ENCODE peak calls at places on chromosomes 13 and 19, in ten cellular contexts. J, B, W, P, T, G, C, H, O and K are unnamed samples.

GRCh38 chr13:111859361-111860105 is 207.4 kb upstream of the SOX1 start:
- DNase-seq in J (no peak), B (no peak), W (no peak), P (no peak), T (no peak), G (no peak), C (no peak), H (no peak), O (no peak), K (no peak)

GRCh38 chr13:65479692-65480091 is 1750.4 kb downstream of the PCDH9 start:
- DNase-seq in J (no peak), B (no peak), W (no peak), P (no peak), T (no peak), G (no peak), C (no peak), H (no peak), O (no peak), K (no peak)

GRCh38 chr19:13225973-13226865 is 76.0 kb downstream of the IER2 start:
- DNase-seq in J (no peak), B (no peak), W (no peak), P (no peak), T (no peak), G (no peak), C (no peak), H (no peak), O (no peak), K (no peak)

GRCh38 chr19:52198678-52199077 is 8.8 kb downstream of the PPP2R1A start:
- DNase-seq in J (no peak), B (no peak), W (no peak), P (no peak), T (no peak), G (no peak), C (no peak), H (no peak), O (no peak), K (no peak)

GRCh38 chr19:16509141-16510061 is 13.2 kb downstream of the C19orf44 start:
- DNase-seq in J (no peak), B (no peak), W (no peak), P (peak), T (no peak), G (no peak), C (peak), H (no peak), O (no peak), K (no peak)

GRCh38 chr13:94722596-94722995 is 10.3 kb upstream of the SOX21 start:
- DNase-seq in J (no peak), B (no peak), W (no peak), P (no peak), T (no peak), G (no peak), C (no peak), H (no peak), O (no peak), K (no peak)

GRCh38 chr13:84443463-84443862 is 561.2 kb upstream of the SLITRK1 start:
- DNase-seq in J (no peak), B (no peak), W (no peak), P (no peak), T (no peak), G (no peak), C (no peak), H (no peak), O (no peak), K (no peak)

GRCh38 chr19:29277107-29277506 is 64.2 kb upstream of the UQCRFS1 start:
- DNase-seq in J (no peak), B (no peak), W (no peak), P (no peak), T (peak), G (no peak), C (no peak), H (peak), O (no peak), K (no peak)

GRCh38 chr19:48745208-48745995 is 1.3 kb downstream of the IZUMO1 start:
- DNase-seq in J (no peak), B (peak), W (no peak), P (peak), T (peak), G (no peak), C (peak), H (no peak), O (no peak), K (peak)

GRCh38 chr13:76286178-76286577 is 600.0 kb downstream of the KCTD12 start:
- DNase-seq in J (no peak), B (no peak), W (no peak), P (no peak), T (no peak), G (no peak), C (no peak), H (no peak), O (no peak), K (no peak)

GRCh38 chr13:34172048-34172447 is 354.1 kb downstream of the RFC3 start:
- DNase-seq in J (no peak), B (no peak), W (no peak), P (no peak), T (no peak), G (no peak), C (no peak), H (no peak), O (no peak), K (no peak)

GRCh38 chr19:15577184-15577771 is 37.7 kb upstream of the CYP4F8 start:
- DNase-seq in J (no peak), B (no peak), W (no peak), P (no peak), T (no peak), G (no peak), C (no peak), H (no peak), O (no peak), K (no peak)

GRCh38 chr13:113740286-113740556 is 18.8 kb upstream of the TMEM255B start:
- DNase-seq in J (no peak), B (no peak), W (no peak), P (no peak), T (no peak), G (no peak), C (no peak), H (no peak), O (no peak), K (no peak)

GRCh38 chr13:50353651-50354415 is 338.6 kb downstream of the KCNRG start:
- DNase-seq in J (no peak), B (no peak), W (no peak), P (no peak), T (no peak), G (no peak), C (no peak), H (no peak), O (no peak), K (no peak)

GRCh38 chr13:105611424-105611823 is 924.0 kb downstream of the EFNB2 start:
- DNase-seq in J (no peak), B (no peak), W (no peak), P (no peak), T (no peak), G (no peak), C (no peak), H (no peak), O (no peak), K (no peak)

GRCh38 chr19:58330458-58330857 is 3.7 kb downstream of the ZSCAN22 start:
- DNase-seq in J (no peak), B (no peak), W (no peak), P (no peak), T (no peak), G (no peak), C (no peak), H (no peak), O (no peak), K (no peak)

GRCh38 chr19:14149509-14149994 is 13.2 kb upstream of the ASF1B start:
- DNase-seq in J (peak), B (peak), W (no peak), P (peak), T (no peak), G (no peak), C (no peak), H (peak), O (peak), K (peak)

GRCh38 chr13:50942630-50943311 is 33.2 kb downstream of the RNASEH2B start:
- DNase-seq in J (no peak), B (no peak), W (no peak), P (no peak), T (no peak), G (no peak), C (no peak), H (no peak), O (no peak), K (no peak)

GRCh38 chr13:106569233-106570095 is 1.5 kb upstream of the ARGLU1 start:
- DNase-seq in J (no peak), B (no peak), W (no peak), P (no peak), T (no peak), G (no peak), C (no peak), H (no peak), O (no peak), K (no peak)

GRCh38 chr13:64158910-64159309 is 2743.3 kb upstream of the PCDH20 start:
- DNase-seq in J (no peak), B (no peak), W (no peak), P (no peak), T (no peak), G (no peak), C (no peak), H (no peak), O (no peak), K (no peak)

GRCh38 chr13:39931505-39931904 is 276.0 kb downstream of the COG6 start:
- DNase-seq in J (no peak), B (no peak), W (no peak), P (no peak), T (no peak), G (no peak), C (no peak), H (no peak), O (no peak), K (no peak)

GRCh38 chr19:45560686-45561085 is 23.9 kb downstream of the OPA3 start:
- DNase-seq in J (no peak), B (no peak), W (no peak), P (no peak), T (no peak), G (no peak), C (no peak), H (no peak), O (peak), K (no peak)

GRCh38 chr19:33241530-33242101 is 16.0 kb upstream of the SLC7A10 start:
- DNase-seq in J (no peak), B (no peak), W (no peak), P (peak), T (no peak), G (no peak), C (peak), H (peak), O (peak), K (no peak)

GRCh38 chr13:87537946-87538345 is 133.2 kb upstream of the SLITRK5 start:
- DNase-seq in J (no peak), B (no peak), W (no peak), P (no peak), T (no peak), G (no peak), C (no peak), H (no peak), O (no peak), K (no peak)

GRCh38 chr19:16660763-16661479 is at the start of gene TMEM38A:
- DNase-seq in J (peak), B (peak), W (no peak), P (peak), T (peak), G (peak), C (peak), H (peak), O (peak), K (peak)

GRCh38 chr19:35462476-35462953 is 14.5 kb downstream of the FFAR2 start:
- DNase-seq in J (peak), B (no peak), W (no peak), P (no peak), T (no peak), G (no peak), C (no peak), H (peak), O (no peak), K (no peak)

GRCh38 chr13:99154064-99154463 is 46.6 kb upstream of the UBAC2 start:
- DNase-seq in J (no peak), B (no peak), W (no peak), P (no peak), T (no peak), G (no peak), C (no peak), H (no peak), O (no peak), K (no peak)

GRCh38 chr19:36420961-36421748 is 2.7 kb upstream of the ZFP82 start:
- DNase-seq in J (no peak), B (no peak), W (no peak), P (peak), T (peak), G (peak), C (peak), H (no peak), O (no peak), K (no peak)

GRCh38 chr13:28100149-28101121 is at the start of gene FLT3:
- DNase-seq in J (peak), B (no peak), W (no peak), P (peak), T (peak), G (peak), C (peak), H (no peak), O (peak), K (peak)

GRCh38 chr19:12782424-12783225 is 7.3 kb upstream of the HOOK2 start:
- DNase-seq in J (peak), B (peak), W (no peak), P (peak), T (peak), G (no peak), C (peak), H (peak), O (peak), K (peak)

GRCh38 chr19:47776568-47776967 is 1.9 kb upstream of the SELENOW start:
- DNase-seq in J (no peak), B (no peak), W (no peak), P (no peak), T (no peak), G (no peak), C (no peak), H (no peak), O (no peak), K (no peak)

GRCh38 chr13:92592757-92593156 is 633.9 kb upstream of the GPC6 start:
- DNase-seq in J (no peak), B (no peak), W (no peak), P (no peak), T (no peak), G (no peak), C (no peak), H (no peak), O (no peak), K (no peak)

GRCh38 chr19:18441804-18442788 is 4.2 kb upstream of the ISYNA1 start:
- DNase-seq in J (no peak), B (no peak), W (no peak), P (no peak), T (no peak), G (no peak), C (no peak), H (no peak), O (no peak), K (no peak)

GRCh38 chr13:51303063-51303552 is 36.4 kb upstream of the SERPINE3 start:
- DNase-seq in J (no peak), B (no peak), W (no peak), P (no peak), T (peak), G (no peak), C (peak), H (no peak), O (no peak), K (no peak)

GRCh38 chr13:111589321-111589720 is 268.9 kb downstream of the TEX29 start:
- DNase-seq in J (no peak), B (no peak), W (no peak), P (no peak), T (peak), G (no peak), C (no peak), H (no peak), O (no peak), K (no peak)

GRCh38 chr13:84870190-84870589 is 929.0 kb downstream of the SLITRK6 start:
- DNase-seq in J (no peak), B (no peak), W (no peak), P (no peak), T (peak), G (no peak), C (no peak), H (no peak), O (no peak), K (no peak)

GRCh38 chr13:39602614-39603366 is at the start of gene LHFPL6:
- DNase-seq in J (peak), B (peak), W (peak), P (peak), T (peak), G (peak), C (peak), H (no peak), O (peak), K (peak)

GRCh38 chr13:26186995-26187394 is 35.1 kb downstream of the RNF6 start:
- DNase-seq in J (peak), B (peak), W (no peak), P (peak), T (peak), G (no peak), C (no peak), H (no peak), O (peak), K (no peak)

GRCh38 chr13:83216521-83217245 is 665.6 kb downstream of the SLITRK1 start:
- DNase-seq in J (no peak), B (no peak), W (no peak), P (no peak), T (no peak), G (no peak), C (no peak), H (no peak), O (no peak), K (no peak)

GRCh38 chr19:39345956-39346355 is 3.7 kb downstream of the SAMD4B start:
- DNase-seq in J (no peak), B (no peak), W (no peak), P (no peak), T (no peak), G (no peak), C (no peak), H (no peak), O (no peak), K (no peak)
- TF ChIP-seq CTCF in J (no peak), B (no peak), W (peak), P (no peak), T (peak), G (peak), C (no peak), H (no peak), O (no peak), K (no peak)

GRCh38 chr19:31555634-31556215 is 206.5 kb upstream of the TSHZ3 start:
- DNase-seq in J (no peak), B (no peak), W (no peak), P (no peak), T (no peak), G (no peak), C (no peak), H (no peak), O (no peak), K (no peak)
- TF ChIP-seq CTCF in J (no peak), B (no peak), W (no peak), P (no peak), T (no peak), G (peak), C (peak), H (no peak), O (no peak), K (no peak)

GRCh38 chr19:11480081-11480926 is 542 bp downstream of the ELAVL3 start:
- DNase-seq in J (no peak), B (no peak), W (no peak), P (no peak), T (no peak), G (no peak), C (no peak), H (no peak), O (no peak), K (no peak)

GRCh38 chr19:11480927-11481776 is at the start of gene ELAVL3:
- DNase-seq in J (no peak), B (no peak), W (no peak), P (no peak), T (peak), G (no peak), C (peak), H (no peak), O (no peak), K (no peak)

GRCh38 chr19:11482384-11483050 is 1.7 kb upstream of the ELAVL3 start:
- DNase-seq in J (peak), B (peak), W (no peak), P (peak), T (peak), G (peak), C (peak), H (peak), O (peak), K (peak)

GRCh38 chr19:11483176-11484111 is 2.6 kb upstream of the ELAVL3 start:
- DNase-seq in J (no peak), B (no peak), W (no peak), P (no peak), T (peak), G (no peak), C (no peak), H (no peak), O (no peak), K (no peak)

GRCh38 chr19:11481777-11482383 is 1.0 kb upstream of the ELAVL3 start:
- DNase-seq in J (peak), B (no peak), W (no peak), P (peak), T (peak), G (peak), C (peak), H (peak), O (peak), K (peak)
- TF ChIP-seq CTCF in J (no peak), B (no peak), W (no peak), P (no peak), T (no peak), G (no peak), C (no peak), H (no peak), O (no peak), K (no peak)

DNA sequence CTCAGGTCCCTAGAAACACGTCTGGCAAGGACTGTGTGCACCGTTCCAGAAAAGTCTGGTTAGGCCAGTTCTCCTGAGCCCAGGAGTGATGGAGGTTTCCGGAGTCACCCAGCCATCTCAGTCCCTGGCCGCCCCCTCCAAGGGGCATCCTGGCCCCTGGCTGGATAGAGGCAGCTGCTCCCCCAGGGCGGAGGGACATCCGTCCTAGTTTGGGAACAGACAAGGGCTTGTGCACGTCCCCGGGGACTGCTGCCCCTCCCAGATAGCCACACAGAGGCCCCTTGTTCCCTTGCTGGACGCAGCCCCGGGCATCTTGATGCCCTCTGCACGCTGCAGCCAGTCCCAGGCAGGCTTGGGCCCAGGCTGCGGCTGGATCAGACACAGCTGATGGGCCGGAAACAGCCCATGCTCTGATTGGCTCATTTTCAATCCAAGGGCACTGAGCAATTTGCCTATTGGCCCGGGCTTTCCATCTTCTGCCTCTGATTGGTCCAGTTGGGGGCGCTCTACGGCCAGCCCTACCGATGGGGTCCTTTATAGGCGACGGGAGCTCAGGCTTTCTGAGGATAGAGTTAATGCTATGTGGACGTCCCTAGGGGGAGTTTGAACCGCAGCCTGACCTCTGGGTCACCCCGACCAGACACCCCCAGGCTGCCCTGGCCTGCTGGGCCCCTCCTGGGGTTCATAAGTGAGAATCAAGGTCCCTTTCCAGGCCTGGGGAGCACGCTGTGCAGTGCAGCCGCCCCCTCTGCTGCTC is 3.7 kb downstream of the S1PR2 start:
- DNase-seq in J (no peak), B (peak), W (no peak), P (peak), T (peak), G (no peak), C (no peak), H (no peak), O (peak), K (no peak)
- TF ChIP-seq CTCF in J (no peak), B (no peak), W (no peak), P (peak), T (peak), G (no peak), C (no peak), H (no peak), O (no peak), K (no peak)

GRCh38 chr19:50158577-50158976 is 4.5 kb downstream of the IZUMO2 start:
- DNase-seq in J (no peak), B (no peak), W (no peak), P (no peak), T (no peak), G (no peak), C (no peak), H (no peak), O (no peak), K (no peak)

GRCh38 chr19:50155520-50156109 is 7.5 kb downstream of the IZUMO2 start:
- DNase-seq in J (no peak), B (no peak), W (no peak), P (no peak), T (peak), G (no peak), C (no peak), H (no peak), O (no peak), K (no peak)

GRCh38 chr19:50159078-50159477 is 4.0 kb downstream of the IZUMO2 start:
- DNase-seq in J (no peak), B (no peak), W (no peak), P (no peak), T (no peak), G (no peak), C (no peak), H (no peak), O (no peak), K (no peak)

GRCh38 chr19:50152578-50152977 is 10.5 kb downstream of the IZUMO2 start:
- DNase-seq in J (no peak), B (no peak), W (no peak), P (no peak), T (no peak), G (no peak), C (no peak), H (no peak), O (no peak), K (no peak)

DNA sequence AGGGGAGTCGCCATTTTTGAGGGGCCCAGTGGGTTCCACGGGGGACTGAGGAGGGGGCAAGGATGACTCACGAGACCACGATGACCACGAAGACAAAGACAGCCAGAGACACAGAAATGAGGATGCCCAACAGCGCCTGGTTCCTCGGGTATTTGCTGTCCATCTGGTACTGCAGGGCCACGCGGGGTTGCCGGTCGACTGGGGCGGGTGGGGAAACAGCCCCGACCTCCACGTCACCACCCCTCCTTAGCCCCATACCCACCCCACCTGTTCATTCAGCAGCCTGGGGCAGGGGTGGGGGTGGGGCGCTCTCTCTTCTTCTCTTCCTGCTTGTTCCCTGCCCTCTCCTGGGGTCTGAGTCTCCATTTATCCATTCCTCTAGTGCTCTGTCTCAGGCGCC is 8.6 kb downstream of the IZUMO2 start:
- DNase-seq in J (no peak), B (no peak), W (no peak), P (no peak), T (no peak), G (no peak), C (no peak), H (no peak), O (no peak), K (no peak)
- TF ChIP-seq CTCF in J (no peak), B (no peak), W (no peak), P (no peak), T (no peak), G (no peak), C (no peak), H (no peak), O (no peak), K (no peak)

GRCh38 chr19:4007021-4007835 is at the start of gene PIAS4:
- DNase-seq in J (peak), B (peak), W (peak), P (peak), T (peak), G (peak), C (peak), H (peak), O (peak), K (peak)
- TF ChIP-seq CTCF in J (no peak), B (no peak), W (no peak), P (no peak), T (no peak), G (peak), C (peak), H (no peak), O (no peak), K (no peak)